ENCODE peak calls at places on chromosomes 11 and 22, in ten cellular contexts. One of them, this sample, is unnamed.

GRCh38 chr22:46240506-46240905 is 9.6 kb downstream of the CDPF1 start:
- DNase-seq in mammary epithelial cell: no peak
- DNase-seq in GM10248: no peak
- DNase-seq in neural crest cell: no peak
- DNase-seq in astrocyte: no peak
- DNase-seq in upper lobe of right lung: no peak
- DNase-seq in mesothelial cell of epicardium: no peak
- DNase-seq in OCI-LY7: no peak
- DNase-seq in kidney: no peak
- DNase-seq in stomach: no peak
- DNase-seq in this sample: no peak

GRCh38 chr11:76792505-76793264 is 9.5 kb downstream of the TSKU start:
- DNase-seq in mammary epithelial cell: no peak
- DNase-seq in GM10248: no peak
- DNase-seq in neural crest cell: no peak
- DNase-seq in astrocyte: no peak
- DNase-seq in upper lobe of right lung: no peak
- DNase-seq in mesothelial cell of epicardium: no peak
- DNase-seq in OCI-LY7: no peak
- DNase-seq in kidney: no peak
- DNase-seq in stomach: peak; percentile 8
- DNase-seq in this sample: no peak

GRCh38 chr22:28989484-28989883 is 72.1 kb downstream of the C22orf31 start:
- DNase-seq in mammary epithelial cell: no peak
- DNase-seq in GM10248: no peak
- DNase-seq in neural crest cell: no peak
- DNase-seq in astrocyte: no peak
- DNase-seq in upper lobe of right lung: no peak
- DNase-seq in mesothelial cell of epicardium: no peak
- DNase-seq in OCI-LY7: no peak
- DNase-seq in kidney: peak; percentile 72
- DNase-seq in stomach: no peak
- DNase-seq in this sample: no peak

GRCh38 chr11:59545179-59546020 is 34.1 kb downstream of the OR4D9 start:
- DNase-seq in mammary epithelial cell: no peak
- DNase-seq in GM10248: no peak
- DNase-seq in neural crest cell: no peak
- DNase-seq in astrocyte: peak; percentile 81
- DNase-seq in upper lobe of right lung: no peak
- DNase-seq in mesothelial cell of epicardium: no peak
- DNase-seq in OCI-LY7: no peak
- DNase-seq in kidney: no peak
- DNase-seq in stomach: no peak
- DNase-seq in this sample: peak; percentile 83

GRCh38 chr11:33258631-33259184 is 1.5 kb downstream of the HIPK3 start:
- DNase-seq in mammary epithelial cell: peak; percentile 74
- DNase-seq in GM10248: no peak
- DNase-seq in neural crest cell: peak; percentile 3
- DNase-seq in astrocyte: peak; percentile 66
- DNase-seq in upper lobe of right lung: no peak
- DNase-seq in mesothelial cell of epicardium: no peak
- DNase-seq in OCI-LY7: peak; percentile 61
- DNase-seq in kidney: no peak
- DNase-seq in stomach: no peak
- DNase-seq in this sample: no peak

GRCh38 chr22:29167032-29167911 is 38.4 kb upstream of the EMID1 start:
- DNase-seq in mammary epithelial cell: no peak
- DNase-seq in GM10248: peak; percentile 89
- DNase-seq in neural crest cell: no peak
- DNase-seq in astrocyte: no peak
- DNase-seq in upper lobe of right lung: no peak
- DNase-seq in mesothelial cell of epicardium: no peak
- DNase-seq in OCI-LY7: peak; percentile 55
- DNase-seq in kidney: peak; percentile 20
- DNase-seq in stomach: no peak
- DNase-seq in this sample: no peak

GRCh38 chr22:42262964-42263363 is 7.5 kb downstream of the TCF20 start:
- DNase-seq in mammary epithelial cell: no peak
- DNase-seq in GM10248: no peak
- DNase-seq in neural crest cell: no peak
- DNase-seq in astrocyte: no peak
- DNase-seq in upper lobe of right lung: no peak
- DNase-seq in mesothelial cell of epicardium: no peak
- DNase-seq in OCI-LY7: peak; percentile 33
- DNase-seq in kidney: no peak
- DNase-seq in stomach: no peak
- DNase-seq in this sample: no peak

GRCh38 chr22:43110444-43110926 is at the start of gene BIK:
- DNase-seq in mammary epithelial cell: peak; percentile 37
- DNase-seq in GM10248: peak; percentile 58
- DNase-seq in neural crest cell: peak; percentile 27
- DNase-seq in astrocyte: no peak
- DNase-seq in upper lobe of right lung: peak; percentile 75
- DNase-seq in mesothelial cell of epicardium: no peak
- DNase-seq in OCI-LY7: peak; percentile 94
- DNase-seq in kidney: peak; percentile 83
- DNase-seq in stomach: peak; percentile 68
- DNase-seq in this sample: peak; percentile 73

GRCh38 chr22:38204784-38205183 is 3.0 kb downstream of the MAFF start:
- DNase-seq in mammary epithelial cell: no peak
- DNase-seq in GM10248: peak; percentile 53
- DNase-seq in neural crest cell: no peak
- DNase-seq in astrocyte: peak; percentile 38
- DNase-seq in upper lobe of right lung: no peak
- DNase-seq in mesothelial cell of epicardium: no peak
- DNase-seq in OCI-LY7: peak; percentile 82
- DNase-seq in kidney: no peak
- DNase-seq in stomach: no peak
- DNase-seq in this sample: no peak

GRCh38 chr11:128582496-128583366 is 4.6 kb downstream of the ETS1 start:
- DNase-seq in mammary epithelial cell: peak; percentile 49
- DNase-seq in GM10248: no peak
- DNase-seq in neural crest cell: no peak
- DNase-seq in astrocyte: peak; percentile 97
- DNase-seq in upper lobe of right lung: no peak
- DNase-seq in mesothelial cell of epicardium: no peak
- DNase-seq in OCI-LY7: no peak
- DNase-seq in kidney: peak; percentile 74
- DNase-seq in stomach: no peak
- DNase-seq in this sample: no peak

GRCh38 chr11:111542606-111543275 is 2.2 kb downstream of the LAYN start:
- DNase-seq in mammary epithelial cell: no peak
- DNase-seq in GM10248: no peak
- DNase-seq in neural crest cell: no peak
- DNase-seq in astrocyte: no peak
- DNase-seq in upper lobe of right lung: no peak
- DNase-seq in mesothelial cell of epicardium: no peak
- DNase-seq in OCI-LY7: no peak
- DNase-seq in kidney: no peak
- DNase-seq in stomach: no peak
- DNase-seq in this sample: no peak

GRCh38 chr11:104665631-104666030 is 232.6 kb downstream of the CASP12 start:
- DNase-seq in mammary epithelial cell: no peak
- DNase-seq in GM10248: no peak
- DNase-seq in neural crest cell: no peak
- DNase-seq in astrocyte: peak; percentile 46
- DNase-seq in upper lobe of right lung: no peak
- DNase-seq in mesothelial cell of epicardium: no peak
- DNase-seq in OCI-LY7: no peak
- DNase-seq in kidney: no peak
- DNase-seq in stomach: no peak
- DNase-seq in this sample: no peak

GRCh38 chr11:134240592-134240991 is 12.6 kb downstream of the THYN1 start:
- DNase-seq in mammary epithelial cell: no peak
- DNase-seq in GM10248: no peak
- DNase-seq in neural crest cell: no peak
- DNase-seq in astrocyte: no peak
- DNase-seq in upper lobe of right lung: no peak
- DNase-seq in mesothelial cell of epicardium: no peak
- DNase-seq in OCI-LY7: no peak
- DNase-seq in kidney: no peak
- DNase-seq in stomach: no peak
- DNase-seq in this sample: no peak

GRCh38 chr22:35839811-35840739 is 122.4 kb downstream of the APOL5 start:
- DNase-seq in mammary epithelial cell: peak; percentile 98
- DNase-seq in GM10248: no peak
- DNase-seq in neural crest cell: peak; percentile 64
- DNase-seq in astrocyte: peak; percentile 98
- DNase-seq in upper lobe of right lung: peak; percentile 91
- DNase-seq in mesothelial cell of epicardium: peak; percentile 75
- DNase-seq in OCI-LY7: peak; percentile 74
- DNase-seq in kidney: peak; percentile 95
- DNase-seq in stomach: peak; percentile 72
- DNase-seq in this sample: peak; percentile 84

GRCh38 chr22:48890693-48891554 is 936.7 kb downstream of the BRD1 start:
- DNase-seq in mammary epithelial cell: no peak
- DNase-seq in GM10248: no peak
- DNase-seq in neural crest cell: no peak
- DNase-seq in astrocyte: no peak
- DNase-seq in upper lobe of right lung: peak; percentile 42
- DNase-seq in mesothelial cell of epicardium: peak; percentile 24
- DNase-seq in OCI-LY7: no peak
- DNase-seq in kidney: no peak
- DNase-seq in stomach: peak; percentile 20
- DNase-seq in this sample: no peak

GRCh38 chr11:22920939-22921565 is 60.8 kb upstream of the CCDC179 start:
- DNase-seq in mammary epithelial cell: peak; percentile 24
- DNase-seq in GM10248: peak; percentile 29
- DNase-seq in neural crest cell: peak; percentile 6
- DNase-seq in astrocyte: peak; percentile 30
- DNase-seq in upper lobe of right lung: no peak
- DNase-seq in mesothelial cell of epicardium: no peak
- DNase-seq in OCI-LY7: peak; percentile 42
- DNase-seq in kidney: no peak
- DNase-seq in stomach: no peak
- DNase-seq in this sample: peak; percentile 41

GRCh38 chr11:14644396-14645246 is 1.0 kb downstream of the PDE3B start:
- DNase-seq in mammary epithelial cell: peak; percentile 16
- DNase-seq in GM10248: peak; percentile 45
- DNase-seq in neural crest cell: peak; percentile 35
- DNase-seq in astrocyte: no peak
- DNase-seq in upper lobe of right lung: peak; percentile 76
- DNase-seq in mesothelial cell of epicardium: no peak
- DNase-seq in OCI-LY7: no peak
- DNase-seq in kidney: peak; percentile 76
- DNase-seq in stomach: peak; percentile 34
- DNase-seq in this sample: peak; percentile 45
- TF ChIP-seq CTCF in mammary epithelial cell: no peak
- TF ChIP-seq CTCF in GM10248: no peak
- TF ChIP-seq CTCF in neural crest cell: no peak
- TF ChIP-seq CTCF in astrocyte: no peak
- TF ChIP-seq CTCF in upper lobe of right lung: no peak
- TF ChIP-seq CTCF in mesothelial cell of epicardium: no peak
- TF ChIP-seq CTCF in OCI-LY7: no peak
- TF ChIP-seq CTCF in kidney: no peak
- TF ChIP-seq CTCF in stomach: no peak
- TF ChIP-seq CTCF in this sample: no peak

DNA sequence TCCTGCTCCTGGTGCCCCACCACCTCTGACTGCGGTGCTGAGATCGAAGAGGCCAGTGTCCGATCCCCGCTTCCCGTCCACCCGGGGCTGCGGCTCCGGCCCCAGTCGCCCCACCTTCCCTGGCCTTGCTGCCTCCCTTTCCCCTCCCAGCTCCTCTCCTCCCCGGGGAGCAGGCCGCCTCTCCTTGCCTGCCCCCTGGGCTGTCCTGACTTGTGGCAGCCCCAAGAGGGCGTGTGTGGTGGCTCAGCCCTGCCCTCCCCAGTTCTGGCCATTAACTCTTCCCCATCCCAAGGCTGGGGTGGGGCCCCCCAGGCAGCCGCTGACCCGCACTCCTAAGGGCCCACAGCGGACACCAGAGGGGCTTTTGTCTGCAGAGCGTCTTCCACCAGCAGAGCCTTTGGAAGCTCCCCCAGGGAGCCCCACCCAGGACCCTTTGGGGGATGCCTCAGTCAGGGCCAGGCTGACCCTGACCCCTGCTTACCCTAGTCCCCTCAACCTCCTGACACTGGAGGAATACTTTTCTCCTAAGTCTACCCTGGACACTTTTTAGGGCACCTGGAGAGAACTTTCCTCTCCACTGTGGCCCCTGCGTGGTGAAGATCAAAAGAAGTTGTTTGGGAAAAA is 16.7 kb downstream of the RTN4RL2 start:
- DNase-seq in mammary epithelial cell: peak; percentile 28
- DNase-seq in GM10248: peak; percentile 77
- DNase-seq in neural crest cell: no peak
- DNase-seq in astrocyte: peak; percentile 6
- DNase-seq in upper lobe of right lung: peak; percentile 79
- DNase-seq in mesothelial cell of epicardium: no peak
- DNase-seq in OCI-LY7: peak; percentile 48
- DNase-seq in kidney: peak; percentile 84
- DNase-seq in stomach: peak; percentile 68
- DNase-seq in this sample: peak; percentile 66
- TF ChIP-seq CTCF in mammary epithelial cell: peak; percentile 58
- TF ChIP-seq CTCF in GM10248: peak; percentile 62
- TF ChIP-seq CTCF in neural crest cell: peak; percentile 42
- TF ChIP-seq CTCF in astrocyte: no peak
- TF ChIP-seq CTCF in upper lobe of right lung: peak; percentile 60
- TF ChIP-seq CTCF in mesothelial cell of epicardium: no peak
- TF ChIP-seq CTCF in OCI-LY7: peak; percentile 66
- TF ChIP-seq CTCF in kidney: peak; percentile 23
- TF ChIP-seq CTCF in stomach: peak; percentile 42
- TF ChIP-seq CTCF in this sample: peak; percentile 67

DNA sequence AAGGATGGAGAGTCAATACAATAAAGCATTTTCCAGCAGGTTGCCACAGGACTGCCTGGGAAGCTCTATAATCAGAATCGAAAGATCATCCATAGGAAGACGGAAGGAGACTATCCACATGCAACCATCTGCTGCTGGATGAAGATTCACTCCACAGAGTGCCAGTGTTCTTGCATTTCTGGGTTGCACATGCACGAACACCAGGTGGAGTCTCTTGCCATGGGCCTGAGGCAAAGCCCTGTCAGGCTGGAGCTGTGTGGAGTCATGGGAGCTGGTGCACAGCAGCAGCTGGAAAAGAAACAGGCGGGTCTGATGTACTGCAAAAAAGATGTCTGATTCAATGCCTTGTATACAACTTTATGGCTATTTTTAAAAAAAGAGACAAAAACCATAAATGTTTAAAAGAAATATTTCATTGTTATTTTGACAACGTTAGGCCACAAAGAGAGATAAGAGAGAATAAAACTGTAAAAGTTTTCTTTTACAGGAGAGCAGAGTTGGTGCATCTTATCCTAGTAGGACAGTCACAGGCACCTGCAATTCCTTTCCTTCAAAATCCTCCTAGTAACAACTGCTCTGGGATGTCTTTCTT is 12.9 kb upstream of the FAT3 start:
- DNase-seq in mammary epithelial cell: peak; percentile 21
- DNase-seq in GM10248: no peak
- DNase-seq in neural crest cell: peak; percentile 26
- DNase-seq in astrocyte: peak; percentile 12
- DNase-seq in upper lobe of right lung: no peak
- DNase-seq in mesothelial cell of epicardium: peak; percentile 39
- DNase-seq in OCI-LY7: no peak
- DNase-seq in kidney: peak; percentile 57
- DNase-seq in stomach: no peak
- DNase-seq in this sample: peak; percentile 37
- TF ChIP-seq CTCF in mammary epithelial cell: peak; percentile 37
- TF ChIP-seq CTCF in GM10248: no peak
- TF ChIP-seq CTCF in neural crest cell: peak; percentile 56
- TF ChIP-seq CTCF in astrocyte: peak; percentile 31
- TF ChIP-seq CTCF in upper lobe of right lung: peak; percentile 20
- TF ChIP-seq CTCF in mesothelial cell of epicardium: no peak
- TF ChIP-seq CTCF in OCI-LY7: no peak
- TF ChIP-seq CTCF in kidney: peak; percentile 25
- TF ChIP-seq CTCF in stomach: peak; percentile 24
- TF ChIP-seq CTCF in this sample: no peak

GRCh38 chr22:44229809-44230208 is 49.1 kb downstream of the PARVG start:
- DNase-seq in mammary epithelial cell: no peak
- DNase-seq in GM10248: no peak
- DNase-seq in neural crest cell: no peak
- DNase-seq in astrocyte: no peak
- DNase-seq in upper lobe of right lung: no peak
- DNase-seq in mesothelial cell of epicardium: no peak
- DNase-seq in OCI-LY7: no peak
- DNase-seq in kidney: no peak
- DNase-seq in stomach: no peak
- DNase-seq in this sample: no peak
- TF ChIP-seq CTCF in mammary epithelial cell: no peak
- TF ChIP-seq CTCF in GM10248: no peak
- TF ChIP-seq CTCF in neural crest cell: no peak
- TF ChIP-seq CTCF in astrocyte: no peak
- TF ChIP-seq CTCF in upper lobe of right lung: no peak
- TF ChIP-seq CTCF in mesothelial cell of epicardium: no peak
- TF ChIP-seq CTCF in OCI-LY7: no peak
- TF ChIP-seq CTCF in kidney: no peak
- TF ChIP-seq CTCF in stomach: no peak
- TF ChIP-seq CTCF in this sample: no peak

This sample was measured in Calu3.